ENCODE peak calls at places on chromosomes 13 and 19, in five cellular contexts. T, L, R, P and Y are unnamed samples.

GRCh38 chr13:42280537-42280936 is 8.6 kb downstream of the AKAP11 start:
- DNase-seq in T (no peak), L (no peak), R (no peak), P (no peak), Y (no peak)

GRCh38 chr19:5115771-5116202 is 146.9 kb downstream of the KDM4B start:
- DNase-seq in R (no peak), L (no peak), T (no peak), P (peak; percentile 80), Y (no peak)

GRCh38 chr13:76992548-76993001 is 694 bp downstream of the CLN5 start:
- DNase-seq in T (no peak), P (peak; percentile 26), L (peak; percentile 48), R (peak; percentile 37), Y (peak; percentile 37)

GRCh38 chr19:34295103-34295502 is 40.7 kb downstream of the GARRE1 start:
- DNase-seq in R (no peak), L (no peak), T (no peak), P (no peak), Y (no peak)

GRCh38 chr19:48507911-48508439 is 3.7 kb downstream of the LMTK3 start:
- DNase-seq in R (no peak), P (no peak), L (no peak), T (no peak), Y (no peak)

GRCh38 chr13:114100446-114101320 is 31.7 kb downstream of the RASA3 start:
- DNase-seq in L (no peak), T (no peak), R (no peak), P (peak; percentile 44), Y (peak; percentile 77)

GRCh38 chr19:23957660-23958281 is 43.1 kb downstream of the ZNF726 start:
- DNase-seq in P (peak; percentile 55), R (no peak), T (peak; percentile 14), L (no peak), Y (no peak)

GRCh38 chr19:18939922-18940775 is 868 bp downstream of the HOMER3 start:
- DNase-seq in R (peak; percentile 40), T (no peak), P (peak; percentile 44), L (no peak), Y (no peak)

GRCh38 chr19:3607398-3608078 is 863 bp upstream of the TBXA2R start:
- DNase-seq in L (no peak), R (no peak), T (no peak), P (peak; percentile 25), Y (no peak)

GRCh38 chr19:33192010-33192409 is 2.1 kb upstream of the LRP3 start:
- DNase-seq in L (no peak), P (no peak), R (no peak), T (no peak), Y (no peak)

GRCh38 chr19:44745386-44745831 is 3.1 kb upstream of the BCL3 start:
- DNase-seq in T (no peak), P (peak; percentile 81), R (no peak), L (no peak), Y (no peak)

GRCh38 chr19:2722541-2723344 is 1.6 kb upstream of the DIRAS1 start:
- DNase-seq in R (no peak), L (no peak), T (no peak), P (peak; percentile 79), Y (no peak)

GRCh38 chr13:25783480-25784081 is 268.2 kb downstream of the SHISA2 start:
- DNase-seq in P (no peak), R (no peak), L (no peak), T (no peak), Y (no peak)

GRCh38 chr19:10431254-10431942 is 11.1 kb downstream of the PDE4A start:
- DNase-seq in R (no peak), T (no peak), P (peak; percentile 40), L (no peak), Y (peak; percentile 53)

GRCh38 chr19:10230155-10230903 is 802 bp downstream of the S1PR2 start:
- DNase-seq in L (no peak), P (peak; percentile 48), T (no peak), R (no peak), Y (peak; percentile 28)

GRCh38 chr19:50238043-50238442 is 34.6 kb downstream of the MYH14 start:
- DNase-seq in T (no peak), P (no peak), R (no peak), L (no peak), Y (no peak)

GRCh38 chr19:33616857-33617256 is 4.9 kb upstream of the CHST8 start:
- DNase-seq in P (no peak), R (no peak), T (no peak), L (no peak), Y (no peak)

GRCh38 chr19:45070861-45071544 is 5.3 kb downstream of the ZNF296 start:
- DNase-seq in P (no peak), L (no peak), T (no peak), R (no peak), Y (no peak)

GRCh38 chr13:46041335-46041934 is 11.1 kb downstream of the ZC3H13 start:
- DNase-seq in T (no peak), L (no peak), R (no peak), P (peak; percentile 80), Y (no peak)

GRCh38 chr13:31807090-31807541 is 67.8 kb downstream of the RXFP2 start:
- DNase-seq in R (peak; percentile 97), T (no peak), L (no peak), P (peak; percentile 64), Y (no peak)

GRCh38 chr19:48812094-48812929 is 1.5 kb upstream of the BCAT2 start:
- DNase-seq in R (peak; percentile 39), P (peak; percentile 67), T (no peak), L (peak; percentile 91), Y (peak; percentile 89)

GRCh38 chr19:8320564-8321066 is 560 bp downstream of the NDUFA7 start:
- DNase-seq in T (no peak), R (no peak), L (peak; percentile 31), P (no peak), Y (peak; percentile 43)

GRCh38 chr19:18542936-18543813 is at the start of gene FKBP8:
- DNase-seq in P (peak; percentile 85), T (no peak), L (peak; percentile 94), R (peak; percentile 72), Y (peak; percentile 95)

GRCh38 chr13:92510416-92510815 is 716.2 kb upstream of the GPC6 start:
- DNase-seq in R (no peak), T (no peak), L (peak; percentile 4), P (no peak), Y (no peak)

GRCh38 chr13:100818706-100819105 is 144.1 kb upstream of the TMTC4 start:
- DNase-seq in T (no peak), P (no peak), L (no peak), R (no peak), Y (no peak)